ENCODE peak calls at places on chromosomes 12 and 14, in seven cellular contexts. U is OCI-LY7; S is central memory CD4-positive, alpha-beta T cell; N is mesendoderm; D is neuronal stem cell; T is cardiac fibroblast; V is KBM-7. I is an unnamed sample.

GRCh38 chr12:114769634-114770033 is 85.7 kb upstream of the TBX3 start:
- DNase-seq in U (no peak), S (no peak), N (no peak), D (no peak), T (no peak), V (no peak), I (no peak)

GRCh38 chr14:93369393-93370266 is 22.6 kb downstream of the COX8C start:
- DNase-seq in U (peak; percentile 34), S (no peak), N (no peak), D (no peak), T (no peak), V (peak; percentile 80), I (no peak)

GRCh38 chr14:60311417-60311816 is 62.4 kb downstream of the PPM1A start:
- DNase-seq in U (no peak), S (no peak), N (peak; percentile 43), D (no peak), T (peak; percentile 42), V (no peak), I (peak; percentile 59)

GRCh38 chr12:124088232-124088907 is 115.4 kb downstream of the ZNF664 start:
- DNase-seq in U (no peak), S (no peak), N (no peak), D (no peak), T (no peak), V (no peak), I (no peak)

GRCh38 chr12:64742371-64742770 is 16.8 kb downstream of the GNS start:
- DNase-seq in U (no peak), S (no peak), N (no peak), D (no peak), T (no peak), V (no peak), I (no peak)

GRCh38 chr14:74804219-74804825 is 41.2 kb downstream of the YLPM1 start:
- DNase-seq in U (peak; percentile 57), S (peak; percentile 13), N (peak; percentile 81), D (peak; percentile 2), T (peak; percentile 81), V (peak; percentile 62), I (peak; percentile 16)

GRCh38 chr14:104393898-104394605 is 185.5 kb upstream of the C14orf180 start:
- DNase-seq in U (peak; percentile 62), S (peak; percentile 87), N (no peak), D (no peak), T (peak; percentile 19), V (no peak), I (peak; percentile 81)

GRCh38 chr14:37787879-37788494 is 192.6 kb downstream of the TTC6 start:
- DNase-seq in U (no peak), S (no peak), N (no peak), D (no peak), T (no peak), V (no peak), I (no peak)

GRCh38 chr12:62799766-62800406 is 135.1 kb downstream of the PPM1H start:
- DNase-seq in U (no peak), S (no peak), N (peak; percentile 75), D (no peak), T (no peak), V (no peak), I (no peak)

GRCh38 chr12:43407816-43408645 is 144.0 kb downstream of the ADAMTS20 start:
- DNase-seq in U (no peak), S (no peak), N (no peak), D (no peak), T (no peak), V (no peak), I (no peak)

GRCh38 chr14:68514611-68515194 is 278.2 kb downstream of the ZFP36L1 start:
- DNase-seq in U (no peak), S (no peak), N (peak; percentile 77), D (no peak), T (no peak), V (no peak), I (no peak)

GRCh38 chr12:94988471-94988870 is 15.0 kb downstream of the NDUFA12 start:
- DNase-seq in U (peak; percentile 16), S (peak; percentile 33), N (no peak), D (no peak), T (no peak), V (no peak), I (no peak)

GRCh38 chr12:2431810-2432209 is 363.0 kb upstream of the FKBP4 start:
- DNase-seq in U (no peak), S (no peak), N (no peak), D (no peak), T (no peak), V (peak; percentile 63), I (no peak)

GRCh38 chr12:78584695-78585094 is 279.9 kb upstream of the SYT1 start:
- DNase-seq in U (peak; percentile 43), S (no peak), N (peak; percentile 79), D (no peak), T (peak; percentile 6), V (peak; percentile 11), I (no peak)

GRCh38 chr12:96773031-96773430 is 134.0 kb upstream of the NEDD1 start:
- DNase-seq in U (no peak), S (no peak), N (no peak), D (no peak), T (no peak), V (no peak), I (no peak)

GRCh38 chr14:73762375-73762822 is 48.2 kb upstream of the PNMA1 start:
- DNase-seq in U (peak; percentile 79), S (peak; percentile 33), N (no peak), D (no peak), T (no peak), V (peak; percentile 42), I (no peak)

GRCh38 chr12:32698285-32698684 is 19.2 kb downstream of the DNM1L start:
- DNase-seq in U (peak; percentile 8), S (no peak), N (peak; percentile 54), D (no peak), T (no peak), V (no peak), I (no peak)

GRCh38 chr14:30621354-30621953 is 665 bp upstream of the SCFD1 start:
- DNase-seq in U (peak; percentile 8), S (no peak), N (peak; percentile 75), D (peak; percentile 1), T (peak; percentile 33), V (no peak), I (no peak)

GRCh38 chr12:129404556-129404955 is 499.3 kb downstream of the TMEM132D start:
- DNase-seq in U (no peak), S (no peak), N (peak; percentile 88), D (no peak), T (no peak), V (no peak), I (no peak)

GRCh38 chr12:46585854-46586621 is 213.5 kb upstream of the SLC38A2 start:
- DNase-seq in U (peak; percentile 4), S (peak; percentile 57), N (peak; percentile 88), D (peak; percentile 53), T (peak; percentile 58), V (peak; percentile 77), I (peak; percentile 59)

GRCh38 chr12:106084048-106084671 is 54.6 kb downstream of the NUAK1 start:
- DNase-seq in U (no peak), S (no peak), N (peak; percentile 99), D (peak; percentile 81), T (peak; percentile 82), V (no peak), I (no peak)

GRCh38 chr12:32501835-32502333 is 102.5 kb downstream of the FGD4 start:
- DNase-seq in U (no peak), S (no peak), N (peak; percentile 99), D (peak; percentile 94), T (peak; percentile 86), V (no peak), I (no peak)

GRCh38 chr12:54229624-54230212 is 40.9 kb upstream of the SMUG1 start:
- DNase-seq in U (no peak), S (no peak), N (peak; percentile 33), D (no peak), T (peak; percentile 91), V (no peak), I (no peak)

GRCh38 chr12:124626841-124627502 is 59.6 kb upstream of the NCOR2 start:
- DNase-seq in U (no peak), S (no peak), N (no peak), D (no peak), T (peak; percentile 91), V (no peak), I (no peak)

GRCh38 chr12:4045433-4045760 is 172.2 kb upstream of the PARP11 start:
- DNase-seq in U (no peak), S (no peak), N (no peak), D (no peak), T (no peak), V (no peak), I (no peak)

GRCh38 chr12:91613223-91613779 is 430.7 kb upstream of the DCN start:
- DNase-seq in U (no peak), S (no peak), N (no peak), D (no peak), T (no peak), V (no peak), I (no peak)

GRCh38 chr12:26963413-26963812 is 25.1 kb downstream of the FGFR1OP2 start:
- DNase-seq in U (no peak), S (no peak), N (no peak), D (no peak), T (no peak), V (no peak), I (no peak)

GRCh38 chr12:89261982-89262381 is 90.3 kb downstream of the DUSP6 start:
- DNase-seq in U (no peak), S (no peak), N (no peak), D (no peak), T (no peak), V (no peak), I (no peak)

GRCh38 chr14:60981626-60982455 is 796 bp downstream of the SLC38A6 start:
- DNase-seq in U (no peak), S (no peak), N (peak; percentile 71), D (no peak), T (peak; percentile 90), V (peak; percentile 15), I (no peak)

GRCh38 chr12:63294327-63294632 is 143.3 kb upstream of the AVPR1A start:
- DNase-seq in U (no peak), S (no peak), N (peak; percentile 65), D (no peak), T (peak; percentile 39), V (peak; percentile 42), I (no peak)

GRCh38 chr14:22122227-22123187 is 448.9 kb upstream of the OR4E1 start:
- DNase-seq in U (peak; percentile 11), S (peak; percentile 20), N (peak; percentile 23), D (no peak), T (no peak), V (no peak), I (no peak)

GRCh38 chr12:110073049-110073831 is 24.9 kb upstream of the C12orf76 start:
- DNase-seq in U (peak; percentile 54), S (peak; percentile 12), N (no peak), D (no peak), T (no peak), V (no peak), I (no peak)

GRCh38 chr12:99121476-99121965 is 476.4 kb downstream of the APAF1 start:
- DNase-seq in U (no peak), S (no peak), N (no peak), D (no peak), T (no peak), V (no peak), I (no peak)

GRCh38 chr14:103149351-103149750 is 26.1 kb downstream of the TNFAIP2 start:
- DNase-seq in U (no peak), S (no peak), N (no peak), D (no peak), T (no peak), V (no peak), I (no peak)

I was measured in Jurkat, Clone E6-1.